ENCODE peak calls at places on chromosomes 16 and 17, in four cellular contexts. One of them, this sample, is unnamed.
A peak's percentile ranks its signal among the peaks of the same experiment; 100 is the strongest.

GRCh38 chr16:89764711-89765201 is 43.4 kb downstream of the ZNF276 start:
- DNase-seq in psoas muscle: no peak
- DNase-seq in PC-3: no peak
- DNase-seq in HCT116: no peak
- DNase-seq in this sample: no peak

GRCh38 chr16:80066805-80067580 is 466.5 kb upstream of the MAF start:
- DNase-seq in psoas muscle: no peak
- DNase-seq in PC-3: no peak
- DNase-seq in HCT116: no peak
- DNase-seq in this sample: no peak

GRCh38 chr16:56632160-56632847 is at the start of gene MT1M:
- DNase-seq in psoas muscle: peak; percentile 85
- DNase-seq in PC-3: peak; percentile 22
- DNase-seq in HCT116: no peak
- DNase-seq in this sample: peak; percentile 82

GRCh38 chr17:5562172-5562571 is 22.1 kb downstream of the NLRP1 start:
- DNase-seq in psoas muscle: no peak
- DNase-seq in PC-3: no peak
- DNase-seq in HCT116: no peak
- DNase-seq in this sample: no peak

GRCh38 chr17:50501054-50501453 is 7.2 kb upstream of the MYCBPAP start:
- DNase-seq in psoas muscle: no peak
- DNase-seq in PC-3: peak; percentile 76
- DNase-seq in HCT116: peak; percentile 50
- DNase-seq in this sample: peak; percentile 41

GRCh38 chr17:19418312-19418992 is 7.4 kb downstream of the RNF112 start:
- DNase-seq in psoas muscle: no peak
- DNase-seq in PC-3: peak; percentile 56
- DNase-seq in HCT116: no peak
- DNase-seq in this sample: peak; percentile 65

GRCh38 chr16:48914070-48914469 is 304.1 kb upstream of the N4BP1 start:
- DNase-seq in psoas muscle: no peak
- DNase-seq in PC-3: no peak
- DNase-seq in HCT116: no peak
- DNase-seq in this sample: no peak

GRCh38 chr17:45184144-45184543 is 22.5 kb downstream of the HEXIM2 start:
- DNase-seq in psoas muscle: no peak
- DNase-seq in PC-3: no peak
- DNase-seq in HCT116: no peak
- DNase-seq in this sample: no peak

GRCh38 chr16:85398688-85399582 is 214.2 kb upstream of the GSE1 start:
- DNase-seq in psoas muscle: peak; percentile 27
- DNase-seq in PC-3: no peak
- DNase-seq in HCT116: no peak
- DNase-seq in this sample: no peak

GRCh38 chr17:75684249-75684648 is 17.1 kb downstream of the SAP30BP start:
- DNase-seq in psoas muscle: no peak
- DNase-seq in PC-3: peak; percentile 49
- DNase-seq in HCT116: no peak
- DNase-seq in this sample: no peak

GRCh38 chr17:17351356-17351891 is 48.3 kb downstream of the NT5M start:
- DNase-seq in psoas muscle: no peak
- DNase-seq in PC-3: no peak
- DNase-seq in HCT116: no peak
- DNase-seq in this sample: no peak

GRCh38 chr17:45289316-45290268 is 27.2 kb downstream of the MAP3K14 start:
- DNase-seq in psoas muscle: peak; percentile 51
- DNase-seq in PC-3: no peak
- DNase-seq in HCT116: no peak
- DNase-seq in this sample: no peak

GRCh38 chr17:29032798-29033197 is 10.1 kb upstream of the PIPOX start:
- DNase-seq in psoas muscle: no peak
- DNase-seq in PC-3: no peak
- DNase-seq in HCT116: no peak
- DNase-seq in this sample: no peak

GRCh38 chr16:69894675-69895074 is 56.5 kb upstream of the CLEC18A start:
- DNase-seq in psoas muscle: no peak
- DNase-seq in PC-3: no peak
- DNase-seq in HCT116: no peak
- DNase-seq in this sample: no peak

GRCh38 chr16:49000594-49000993 is 281.0 kb downstream of the CBLN1 start:
- DNase-seq in psoas muscle: no peak
- DNase-seq in PC-3: peak; percentile 30
- DNase-seq in HCT116: peak; percentile 26
- DNase-seq in this sample: no peak

GRCh38 chr17:45341389-45342158 is 24.8 kb upstream of the MAP3K14 start:
- DNase-seq in psoas muscle: peak; percentile 69
- DNase-seq in PC-3: peak; percentile 36
- DNase-seq in HCT116: peak; percentile 66
- DNase-seq in this sample: peak; percentile 77

GRCh38 chr16:84680165-84680842 is 19.5 kb upstream of the USP10 start:
- DNase-seq in psoas muscle: no peak
- DNase-seq in PC-3: no peak
- DNase-seq in HCT116: no peak
- DNase-seq in this sample: no peak

GRCh38 chr16:85386467-85387170 is 226.5 kb upstream of the GSE1 start:
- DNase-seq in psoas muscle: peak; percentile 35
- DNase-seq in PC-3: no peak
- DNase-seq in HCT116: no peak
- DNase-seq in this sample: peak; percentile 20

GRCh38 chr16:89442588-89442987 is 47.8 kb downstream of the ANKRD11 start:
- DNase-seq in psoas muscle: no peak
- DNase-seq in PC-3: no peak
- DNase-seq in HCT116: no peak
- DNase-seq in this sample: no peak

GRCh38 chr17:10681866-10682446 is 15.4 kb downstream of the SCO1 start:
- DNase-seq in psoas muscle: no peak
- DNase-seq in PC-3: no peak
- DNase-seq in HCT116: no peak
- DNase-seq in this sample: no peak

GRCh38 chr17:17994271-17994670 is 21.6 kb downstream of the DRC3 start:
- DNase-seq in psoas muscle: no peak
- DNase-seq in PC-3: peak; percentile 35
- DNase-seq in HCT116: peak; percentile 15
- DNase-seq in this sample: peak; percentile 71

GRCh38 chr16:82156761-82157654 is 13.0 kb downstream of the MPHOSPH6 start:
- DNase-seq in psoas muscle: no peak
- DNase-seq in PC-3: no peak
- DNase-seq in HCT116: no peak
- DNase-seq in this sample: no peak

GRCh38 chr16:76749780-76750375 is 441.1 kb upstream of the MON1B start:
- DNase-seq in psoas muscle: no peak
- DNase-seq in PC-3: peak; percentile 64
- DNase-seq in HCT116: no peak
- DNase-seq in this sample: no peak

GRCh38 chr16:1159325-1159972 is 6.5 kb downstream of the CACNA1H start:
- DNase-seq in psoas muscle: no peak
- DNase-seq in PC-3: no peak
- DNase-seq in HCT116: no peak
- DNase-seq in this sample: no peak

GRCh38 chr17:78252111-78252634 is 20.7 kb downstream of the TMEM235 start:
- DNase-seq in psoas muscle: no peak
- DNase-seq in PC-3: no peak
- DNase-seq in HCT116: no peak
- DNase-seq in this sample: peak; percentile 71

GRCh38 chr17:17067277-17067676 is 25.0 kb downstream of the MPRIP start:
- DNase-seq in psoas muscle: no peak
- DNase-seq in PC-3: no peak
- DNase-seq in HCT116: no peak
- DNase-seq in this sample: no peak

GRCh38 chr16:25922438-25922837 is 230.7 kb downstream of the HS3ST4 start:
- DNase-seq in psoas muscle: no peak
- DNase-seq in PC-3: no peak
- DNase-seq in HCT116: no peak
- DNase-seq in this sample: no peak

GRCh38 chr17:31490991-31491793 is 99.7 kb downstream of the RAB11FIP4 start:
- DNase-seq in psoas muscle: peak; percentile 15
- DNase-seq in PC-3: no peak
- DNase-seq in HCT116: no peak
- DNase-seq in this sample: no peak

GRCh38 chr17:57085448-57086068 is 512 bp downstream of the AKAP1 start:
- DNase-seq in psoas muscle: peak; percentile 83
- DNase-seq in PC-3: peak; percentile 62
- DNase-seq in HCT116: no peak
- DNase-seq in this sample: peak; percentile 77

GRCh38 chr16:396199-396598 is 800 bp upstream of the NME4 start:
- DNase-seq in psoas muscle: no peak
- DNase-seq in PC-3: no peak
- DNase-seq in HCT116: no peak
- DNase-seq in this sample: no peak

GRCh38 chr17:47230864-47231263 is 21.7 kb downstream of the MYL4 start:
- DNase-seq in psoas muscle: no peak
- DNase-seq in PC-3: no peak
- DNase-seq in HCT116: no peak
- DNase-seq in this sample: no peak

GRCh38 chr16:86887416-86887815 is 309.1 kb downstream of the FOXL1 start:
- DNase-seq in psoas muscle: no peak
- DNase-seq in PC-3: no peak
- DNase-seq in HCT116: no peak
- DNase-seq in this sample: no peak

GRCh38 chr16:86891121-86891520 is 312.8 kb downstream of the FOXL1 start:
- DNase-seq in psoas muscle: no peak
- DNase-seq in PC-3: no peak
- DNase-seq in HCT116: no peak
- DNase-seq in this sample: no peak

GRCh38 chr16:86889974-86890373 is 311.6 kb downstream of the FOXL1 start:
- DNase-seq in psoas muscle: no peak
- DNase-seq in PC-3: no peak
- DNase-seq in HCT116: no peak
- DNase-seq in this sample: no peak

GRCh38 chr16:86886651-86887050 is 308.3 kb downstream of the FOXL1 start:
- DNase-seq in psoas muscle: no peak
- DNase-seq in PC-3: peak; percentile 61
- DNase-seq in HCT116: no peak
- DNase-seq in this sample: peak; percentile 3

DNA sequence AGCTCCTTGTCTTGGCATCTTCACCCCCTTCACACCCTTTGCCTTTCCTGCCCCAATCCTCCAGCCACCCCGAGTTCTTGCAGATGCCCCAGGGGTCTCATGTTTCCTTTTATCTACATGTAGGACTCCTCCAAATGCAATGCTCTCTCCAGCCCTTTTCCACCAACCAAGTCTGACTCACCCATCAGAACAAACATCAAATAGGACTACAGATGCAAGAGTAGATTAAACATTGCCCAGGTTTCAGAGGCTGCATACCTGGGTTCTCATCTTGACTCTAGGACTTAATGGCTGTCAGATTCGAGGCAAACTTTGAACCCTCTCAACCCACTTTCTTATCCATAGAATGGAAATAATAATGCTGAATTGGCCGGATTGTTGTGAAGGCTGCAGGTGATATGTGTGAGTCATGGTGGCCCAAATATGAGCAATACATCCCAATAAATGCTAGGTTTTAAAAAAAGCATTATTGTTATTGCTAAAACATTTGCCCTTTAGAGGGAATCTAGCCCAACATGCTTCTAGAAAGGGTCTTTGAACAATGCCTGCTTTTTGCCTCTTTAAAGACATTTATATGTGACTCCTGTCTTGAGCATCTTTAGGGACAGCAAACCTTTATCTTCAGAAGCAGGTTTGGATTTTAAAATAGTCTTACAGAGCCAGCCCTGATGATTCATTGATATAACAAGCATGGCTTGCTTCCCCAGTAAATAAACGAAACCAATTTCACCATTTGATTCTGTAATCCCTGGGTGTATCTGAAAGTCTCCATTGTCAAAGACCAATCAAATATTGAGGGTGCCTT is 310.1 kb downstream of the FOXL1 start:
- DNase-seq in psoas muscle: no peak
- DNase-seq in PC-3: peak; percentile 60
- DNase-seq in HCT116: no peak
- DNase-seq in this sample: no peak
- H3K27me3 ChIP-seq in psoas muscle: no peaks in the 10 kb centered on the region
- H3K27me3 ChIP-seq in PC-3: peaks cover 8% of the 10 kb centered on the region
- H3K27me3 ChIP-seq in HCT116: peaks cover 46% of the 10 kb centered on the region
- H3K27me3 ChIP-seq in this sample: no peaks in the 10 kb centered on the region

GRCh38 chr17:8142887-8143580 is 9.2 kb downstream of the PER1 start:
- DNase-seq in psoas muscle: peak; percentile 57
- DNase-seq in PC-3: no peak
- DNase-seq in HCT116: no peak
- DNase-seq in this sample: no peak
- H3K36me3 ChIP-seq in psoas muscle: peaks cover 90% of the 10 kb centered on the region
- H3K36me3 ChIP-seq in PC-3: no peaks in the 10 kb centered on the region
- H3K36me3 ChIP-seq in HCT116: peaks cover 60% of the 10 kb centered on the region
- H3K36me3 ChIP-seq in this sample: peaks cover 58% of the 10 kb centered on the region

GRCh38 chr16:66361604-66362135 is 4.8 kb upstream of the CDH5 start:
- DNase-seq in psoas muscle: no peak
- DNase-seq in PC-3: no peak
- DNase-seq in HCT116: no peak
- DNase-seq in this sample: no peak
- H3K4me1 ChIP-seq in psoas muscle: no peaks in the 10 kb centered on the region
- H3K4me1 ChIP-seq in PC-3: peaks cover 34% of the 10 kb centered on the region
- H3K4me1 ChIP-seq in HCT116: peaks cover 10% of the 10 kb centered on the region
- H3K4me1 ChIP-seq in this sample: no peaks in the 10 kb centered on the region

DNA sequence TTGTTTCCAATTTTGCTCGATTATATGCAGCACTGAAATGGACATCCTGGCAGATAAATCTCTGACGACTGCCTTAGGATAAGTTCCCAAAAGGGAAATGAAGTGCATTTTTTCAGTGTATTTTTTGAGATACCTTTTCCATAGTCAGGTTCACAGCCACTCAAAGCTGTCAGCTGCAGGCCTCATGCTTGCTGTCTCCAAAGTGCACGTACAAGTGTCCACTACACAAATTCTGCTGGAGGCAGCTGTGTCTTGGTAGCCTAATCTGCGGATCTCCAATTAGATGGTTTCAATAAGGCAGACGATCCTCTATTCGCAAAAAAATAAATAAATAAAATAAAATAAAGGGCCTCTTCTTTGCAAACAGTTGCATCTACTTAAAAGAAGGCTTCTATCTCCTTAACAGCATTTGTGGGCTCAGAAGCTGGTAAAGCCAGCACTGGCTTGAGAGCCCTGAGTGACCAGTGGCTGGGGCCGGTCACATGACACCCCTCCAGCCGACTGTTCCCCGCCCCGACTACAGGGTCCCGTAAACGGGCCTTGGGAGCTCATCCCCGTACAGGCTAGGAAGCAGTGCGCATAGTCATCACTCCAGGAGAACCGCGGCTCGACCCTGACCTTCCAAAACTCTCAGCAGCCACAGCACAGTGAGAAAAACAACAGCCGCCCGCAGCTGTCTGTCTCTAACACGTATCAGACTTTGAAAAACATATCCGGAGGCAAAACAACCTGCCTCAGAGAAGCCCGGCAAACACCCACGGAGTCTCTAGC is 18.8 kb downstream of the RPH3AL start:
- DNase-seq in psoas muscle: peak; percentile 92
- DNase-seq in PC-3: no peak
- DNase-seq in HCT116: no peak
- DNase-seq in this sample: peak; percentile 86
- H3K27me3 ChIP-seq in psoas muscle: no peaks in the 10 kb centered on the region
- H3K27me3 ChIP-seq in PC-3: no peaks in the 10 kb centered on the region
- H3K27me3 ChIP-seq in HCT116: no peaks in the 10 kb centered on the region
- H3K27me3 ChIP-seq in this sample: no peaks in the 10 kb centered on the region